ENCODE peak calls at places on chromosome 14, in four cellular contexts. Z, O, U and R are unnamed samples.

GRCh38 chr14:97311411-97311810 is 514.2 kb downstream of the VRK1 start:
- DNase-seq in U (no peak), O (no peak), Z (no peak), R (no peak)

GRCh38 chr14:29773990-29774389 is 153.7 kb downstream of the PRKD1 start:
- DNase-seq in U (no peak), Z (no peak), O (no peak), R (no peak)

GRCh38 chr14:95611293-95611880 is 74.8 kb upstream of the TCL1B start:
- DNase-seq in Z (no peak), U (no peak), O (no peak), R (no peak)

GRCh38 chr14:30610719-30611388 is 11.3 kb upstream of the SCFD1 start:
- DNase-seq in Z (peak; percentile 72), O (peak; percentile 81), U (peak; percentile 60), R (no peak)

GRCh38 chr14:90693413-90693812 is 122.8 kb downstream of the TTC7B start:
- DNase-seq in Z (no peak), U (no peak), O (no peak), R (no peak)

GRCh38 chr14:35332517-35333346 is 40.5 kb downstream of the PSMA6 start:
- DNase-seq in O (no peak), Z (no peak), U (peak; percentile 58), R (no peak)

GRCh38 chr14:104924421-104925213 is at the start of gene PLD4:
- DNase-seq in Z (no peak), O (no peak), U (no peak), R (peak; percentile 74)

GRCh38 chr14:20478915-20479314 is 9.7 kb downstream of the PNP start:
- DNase-seq in Z (no peak), U (no peak), O (no peak), R (no peak)

GRCh38 chr14:100531152-100531551 is 56.1 kb downstream of the BEGAIN start:
- DNase-seq in O (no peak), Z (no peak), U (no peak), R (no peak)

GRCh38 chr14:35406811-35407630 is 2.5 kb upstream of the NFKBIA start:
- DNase-seq in Z (peak; percentile 84), U (peak; percentile 73), O (peak; percentile 74), R (no peak)

GRCh38 chr14:65377576-65377975 is 35.0 kb upstream of the FUT8 start:
- DNase-seq in O (peak; percentile 17), U (peak; percentile 15), Z (peak; percentile 6), R (no peak)

GRCh38 chr14:65352964-65353530 is 59.5 kb upstream of the FUT8 start:
- DNase-seq in Z (no peak), O (no peak), U (peak; percentile 60), R (no peak)

GRCh38 chr14:34623506-34623905 is 6.4 kb downstream of the SNX6 start:
- DNase-seq in O (peak; percentile 37), U (no peak), Z (no peak), R (no peak)

GRCh38 chr14:33943484-33943883 is 7.4 kb downstream of the EGLN3 start:
- DNase-seq in O (no peak), Z (no peak), U (no peak), R (no peak)

GRCh38 chr14:69363055-69363454 is 35.0 kb downstream of the ERH start:
- DNase-seq in O (peak; percentile 33), U (peak; percentile 14), Z (no peak), R (no peak)

GRCh38 chr14:80271389-80271788 is 60.1 kb upstream of the DIO2 start:
- DNase-seq in U (no peak), O (peak; percentile 11), Z (no peak), R (no peak)

GRCh38 chr14:22838631-22839041 is 2.3 kb downstream of the MMP14 start:
- DNase-seq in O (peak; percentile 66), Z (no peak), U (no peak), R (no peak)

GRCh38 chr14:22835505-22835904 is 880 bp upstream of the MMP14 start:
- DNase-seq in U (no peak), O (no peak), Z (no peak), R (no peak)

GRCh38 chr14:22837750-22838538 is 1.6 kb downstream of the MMP14 start:
- DNase-seq in Z (peak; percentile 55), O (peak; percentile 33), U (no peak), R (no peak)

GRCh38 chr14:22837059-22837749 is 819 bp downstream of the MMP14 start:
- DNase-seq in U (no peak), O (peak; percentile 63), Z (peak; percentile 74), R (no peak)

GRCh38 chr14:22836301-22837058 is at the start of gene MMP14:
- DNase-seq in O (peak; percentile 89), Z (peak; percentile 83), U (no peak), R (peak; percentile 90)
- TF ChIP-seq CTCF in O (peak; percentile 68), Z (peak; percentile 38), U (no peak), R (peak; percentile 66)

GRCh38 chr14:22484638-22485037 is 104.4 kb downstream of the DAD1 start:
- DNase-seq in O (no peak), Z (peak; percentile 58), U (no peak), R (no peak)
- TF ChIP-seq CTCF in O (no peak), Z (no peak), U (no peak), R (no peak)

DNA sequence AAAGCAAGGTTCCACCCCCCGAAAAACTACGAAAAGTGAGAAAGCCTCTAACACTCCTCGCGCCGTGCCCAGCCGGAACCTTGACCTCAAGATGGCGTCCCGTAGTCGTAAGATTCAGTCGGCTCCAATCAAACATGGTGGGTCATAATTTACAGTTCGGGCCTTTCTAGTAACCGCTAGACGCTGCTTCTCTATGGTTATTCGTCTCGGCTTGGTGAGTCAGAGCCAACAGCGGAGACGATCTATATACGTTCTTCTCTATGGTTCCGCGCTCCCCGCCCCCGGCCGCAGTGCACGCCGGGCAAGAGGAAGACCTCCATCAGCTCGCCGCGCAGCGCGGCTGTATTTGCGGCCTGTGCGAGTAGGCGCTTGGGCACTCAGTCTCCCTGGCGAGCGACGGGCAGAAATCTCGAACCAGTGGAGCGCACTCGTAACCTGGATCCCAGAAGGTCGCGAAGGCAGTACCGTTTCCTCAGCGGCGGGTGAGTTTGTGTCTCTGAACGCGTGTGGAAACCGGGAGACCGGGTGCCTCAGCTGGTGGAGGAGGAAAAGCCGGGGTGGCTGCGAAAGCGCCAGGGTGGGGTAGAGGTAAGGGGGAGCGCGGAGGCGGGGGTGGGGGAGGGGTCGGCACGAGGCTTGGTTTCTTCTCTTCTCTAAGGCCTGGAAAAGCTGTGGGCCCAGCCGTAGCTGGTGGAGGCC is at the start of gene RBM25:
- DNase-seq in O (peak; percentile 99), U (peak; percentile 99), Z (peak; percentile 99), R (peak; percentile 97)
- TF ChIP-seq CTCF in O (no peak), U (no peak), Z (peak; percentile 27), R (no peak)

DNA sequence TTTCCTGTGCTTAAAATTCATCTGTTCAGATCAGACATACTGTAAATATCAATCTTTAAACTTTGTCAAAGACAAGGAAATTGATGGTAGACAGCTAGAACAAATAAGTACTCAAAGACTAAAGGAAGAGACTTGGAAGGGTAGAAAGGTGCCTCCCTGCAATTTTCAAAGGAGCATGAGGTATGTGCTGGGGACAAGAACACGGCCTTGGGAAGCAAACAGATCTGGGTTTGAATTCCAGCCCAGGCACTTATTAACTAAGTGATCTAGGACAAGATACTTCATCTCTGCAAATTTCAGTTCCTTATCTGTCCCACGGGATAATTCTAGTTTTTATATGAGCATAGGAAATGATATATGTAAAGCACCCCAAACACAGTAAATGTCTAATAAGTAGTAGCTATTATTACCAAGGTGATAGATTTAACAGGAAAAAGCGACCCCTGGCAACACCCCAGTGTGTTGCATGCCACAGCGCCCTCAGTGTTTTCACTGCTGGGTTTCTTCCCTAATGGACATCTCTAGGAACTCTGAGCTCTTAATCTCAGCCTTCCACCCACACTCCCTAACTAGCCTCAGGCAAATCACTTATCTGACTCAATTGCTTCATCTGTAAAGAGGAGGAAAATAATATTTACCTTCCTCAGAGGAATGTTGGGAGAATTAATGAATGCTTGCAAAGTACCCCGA is 44.7 kb upstream of the BMP4 start:
- DNase-seq in U (peak; percentile 22), Z (peak; percentile 7), O (no peak), R (no peak)
- TF ChIP-seq CTCF in U (no peak), Z (peak; percentile 37), O (no peak), R (peak; percentile 11)

GRCh38 chr14:22099942-22100763 is 426.5 kb upstream of the OR4E1 start:
- DNase-seq in O (peak; percentile 36), U (peak; percentile 81), Z (peak; percentile 89), R (no peak)
- TF ChIP-seq CTCF in O (peak; percentile 52), U (peak; percentile 55), Z (peak; percentile 89), R (peak; percentile 37)

GRCh38 chr14:70858641-70859040 is 48.6 kb upstream of the PCNX1 start:
- DNase-seq in O (no peak), U (no peak), Z (no peak), R (no peak)
- TF ChIP-seq CTCF in O (peak; percentile 1), U (no peak), Z (peak; percentile 41), R (no peak)